ENCODE peak calls at places on chromosome 11, in eight cellular contexts. V is activated CD4-positive, alpha-beta T cell treated with anti-CD3 and anti-CD28 coated beads, Interleukin-2, amount 50 U/mL, for 1 hour; P is CD8-positive, alpha-beta T cell; Q is activated T-cell treated with anti-CD3 and anti-CD28 coated beads, Interleukin-2, amount 50 U/mL, for 72 hours; D is astrocyte of the hippocampus; S is Right ventricle myocardium superior; A is mesenchymal stem cell; K is SK-MEL-5. H is an unnamed sample.

GRCh38 chr11:45456686-45457085 is 170.5 kb upstream of the SYT13 start:
- DNase-seq in D (no peak), Q (no peak), P (no peak), S (no peak), K (no peak), A (no peak), V (no peak), H (no peak)

GRCh38 chr11:93128574-93128973 is 69.2 kb downstream of the SLC36A4 start:
- DNase-seq in Q (no peak), V (no peak), K (no peak), P (no peak), D (no peak), A (no peak), S (no peak), H (no peak)

GRCh38 chr11:69874178-69874983 is 55.2 kb upstream of the FGF3 start:
- DNase-seq in P (no peak), V (no peak), A (no peak), D (no peak), K (no peak), S (no peak), Q (no peak), H (no peak)

GRCh38 chr11:108606495-108607160 is 13.1 kb upstream of the EXPH5 start:
- DNase-seq in P (no peak), D (no peak), A (no peak), S (no peak), Q (no peak), V (no peak), K (no peak), H (no peak)

GRCh38 chr11:76794371-76795284 is 11.5 kb downstream of the TSKU start:
- DNase-seq in D (no peak), K (no peak), S (no peak), A (no peak), P (no peak), V (no peak), Q (no peak), H (no peak)

GRCh38 chr11:1779806-1780699 is 16.3 kb upstream of the CTSD start:
- DNase-seq in P (no peak), K (no peak), Q (no peak), D (no peak), A (no peak), S (no peak), V (no peak), H (no peak)

GRCh38 chr11:99988105-99988907 is 698.8 kb upstream of the ARHGAP42 start:
- DNase-seq in V (no peak), K (no peak), S (no peak), Q (no peak), A (peak), D (peak), P (no peak), H (no peak)

GRCh38 chr11:7665473-7666291 is 7.6 kb downstream of the CYB5R2 start:
- DNase-seq in K (peak), S (peak), P (peak), A (peak), D (peak), Q (peak), V (peak), H (peak)

GRCh38 chr11:14542384-14542783 is 22.2 kb upstream of the PSMA1 start:
- DNase-seq in S (no peak), Q (no peak), A (no peak), D (no peak), V (no peak), P (no peak), K (no peak), H (no peak)

GRCh38 chr11:44893250-44894216 is 57.1 kb downstream of the TP53I11 start:
- DNase-seq in Q (no peak), P (no peak), K (no peak), A (no peak), S (no peak), V (no peak), D (peak), H (no peak)

GRCh38 chr11:71138737-71139425 is 113.5 kb downstream of the SHANK2 start:
- DNase-seq in Q (no peak), V (no peak), K (no peak), S (no peak), P (no peak), A (no peak), D (no peak), H (no peak)

GRCh38 chr11:62266558-62266957 is 3.4 kb upstream of the SCGB2A2 start:
- DNase-seq in S (no peak), P (no peak), V (no peak), D (no peak), A (no peak), Q (peak), K (no peak), H (no peak)

GRCh38 chr11:10743354-10744035 is 7.6 kb upstream of the CTR9 start:
- DNase-seq in A (no peak), D (no peak), K (no peak), Q (peak), S (peak), P (peak), V (no peak), H (peak)

GRCh38 chr11:72398058-72398758 is 36.1 kb downstream of the CLPB start:
- DNase-seq in A (no peak), S (no peak), Q (no peak), P (no peak), D (no peak), V (no peak), K (no peak), H (no peak)

GRCh38 chr11:7892059-7892699 is 38.9 kb downstream of the OR10A6 start:
- DNase-seq in S (no peak), K (peak), Q (no peak), P (no peak), V (no peak), D (peak), A (peak), H (no peak)

GRCh38 chr11:69889400-69890372 is 70.5 kb upstream of the FGF3 start:
- DNase-seq in D (no peak), S (peak), Q (no peak), V (no peak), P (no peak), A (no peak), K (no peak), H (no peak)

GRCh38 chr11:133078591-133079179 is 453.6 kb downstream of the OPCML start:
- DNase-seq in D (peak), A (peak), Q (peak), P (no peak), S (peak), V (no peak), K (peak), H (no peak)

GRCh38 chr11:66326261-66327111 is 9.6 kb upstream of the CD248 start:
- DNase-seq in V (no peak), A (peak), D (peak), Q (no peak), S (peak), P (peak), K (no peak), H (no peak)

GRCh38 chr11:57903441-57904123 is 120.1 kb upstream of the OR9Q1 start:
- DNase-seq in S (no peak), K (no peak), A (no peak), Q (peak), P (peak), V (no peak), D (peak), H (no peak)

GRCh38 chr11:40290031-40290650 is 1169.3 kb downstream of the LRRC4C start:
- DNase-seq in K (no peak), Q (no peak), P (no peak), D (peak), V (no peak), S (no peak), A (peak), H (no peak)

GRCh38 chr11:21761000-21761399 is 431.9 kb upstream of the ANO5 start:
- DNase-seq in P (no peak), A (no peak), D (no peak), S (no peak), Q (no peak), V (no peak), K (no peak), H (no peak)

GRCh38 chr11:110431212-110432073 is 1.7 kb downstream of the FDX1 start:
- DNase-seq in A (peak), Q (no peak), D (peak), S (no peak), V (no peak), K (no peak), P (no peak), H (no peak)

GRCh38 chr11:68373810-68374501 is 61.6 kb downstream of the LRP5 start:
- DNase-seq in V (no peak), Q (no peak), D (peak), A (peak), P (no peak), K (peak), S (peak), H (no peak)

GRCh38 chr11:76756341-76756771 is 26.8 kb upstream of the TSKU start:
- DNase-seq in S (no peak), K (no peak), A (no peak), D (no peak), V (no peak), P (no peak), Q (no peak), H (no peak)

GRCh38 chr11:130546438-130546837 is 98.0 kb downstream of the ADAMTS15 start:
- DNase-seq in K (no peak), Q (no peak), D (no peak), P (no peak), S (no peak), A (no peak), V (no peak), H (no peak)

GRCh38 chr11:18491924-18492323 is 34.8 kb downstream of the TSG101 start:
- DNase-seq in A (no peak), D (no peak), P (no peak), Q (no peak), K (no peak), V (no peak), S (no peak), H (no peak)

GRCh38 chr11:14894657-14895598 is 2.9 kb upstream of the CYP2R1 start:
- DNase-seq in Q (peak), D (no peak), V (no peak), K (no peak), S (peak), A (peak), P (no peak), H (no peak)

GRCh38 chr11:34583818-34584217 is 37.1 kb upstream of the EHF start:
- DNase-seq in D (no peak), P (no peak), V (no peak), A (no peak), Q (no peak), K (no peak), S (no peak), H (no peak)

GRCh38 chr11:106961518-106961917 is 56.8 kb downstream of the GUCY1A2 start:
- DNase-seq in A (peak), K (peak), S (no peak), D (peak), P (no peak), Q (no peak), V (no peak), H (no peak)

GRCh38 chr11:20536784-20537183 is 62.6 kb upstream of the SLC6A5 start:
- DNase-seq in Q (no peak), V (no peak), D (no peak), K (no peak), A (no peak), P (no peak), S (no peak), H (no peak)

GRCh38 chr11:79352304-79352703 is 88.5 kb downstream of the TENM4 start:
- DNase-seq in V (no peak), D (no peak), Q (no peak), A (no peak), S (no peak), K (no peak), P (no peak), H (no peak)

GRCh38 chr11:66046901-66047300 is 2.1 kb downstream of the GAL3ST3 start:
- DNase-seq in P (no peak), S (no peak), K (no peak), D (no peak), A (no peak), Q (no peak), V (no peak), H (no peak)

GRCh38 chr11:35214792-35215193 is 75.8 kb downstream of the CD44 start:
- DNase-seq in P (peak), K (no peak), A (peak), S (no peak), D (peak), Q (peak), V (no peak), H (peak)

GRCh38 chr11:70825893-70826540 is 426.4 kb downstream of the SHANK2 start:
- DNase-seq in D (no peak), Q (no peak), A (no peak), V (no peak), P (no peak), S (no peak), K (peak), H (no peak)

GRCh38 chr11:126355324-126355925 is at the start of gene ST3GAL4:
- DNase-seq in A (peak), P (peak), V (peak), D (peak), S (peak), Q (peak), K (peak), H (peak)

GRCh38 chr11:69293819-69294505 is at the start of gene MYEOV:
- DNase-seq in V (peak), P (no peak), Q (peak), A (peak), S (peak), K (peak), D (peak), H (peak)

GRCh38 chr11:96082002-96082899 is 158.3 kb upstream of the MTMR2 start:
- DNase-seq in A (peak), P (no peak), K (no peak), S (no peak), Q (no peak), V (no peak), D (no peak), H (no peak)

GRCh38 chr11:2741377-2742131 is 41.8 kb upstream of the KCNQ1OT1 start:
- DNase-seq in D (no peak), P (no peak), V (no peak), Q (no peak), K (no peak), S (peak), A (peak), H (no peak)

H was measured in activated T-helper 2 cell treated with anti-CD3 and anti-CD28 coated beads, Interferon-gamma antibody, Interleukin-2, Interleukin-4, amounts not matched to agents 10 μg/mL and 5 μg/mL and 100 μg/mL, durations not matched to agents 14 hours and 24 hours and 36 hours.